ENCODE peak calls at places on chromosomes 13 and 19, in seven cellular contexts. Z is heart right ventricle; Q is MV-4-11; P is stimulated activated CD4-positive, alpha-beta T cell treated with anti-CD3 and anti-CD28 coated beads, Interleukin-1b, Interleukin-23, amount 100 ng/mL, for 4 hours; J is SK-N-DZ; V is dermis microvascular lymphatic vessel endothelial cell; N is nephron progenitor cell. W is an unnamed sample.
A peak's percentile ranks its signal among the peaks of the same experiment; 100 is the strongest.

GRCh38 chr19:19460761-19461265 is 54.5 kb downstream of the TSSK6 start:
- DNase-seq in Z (peak; percentile 73), Q (no peak), P (peak; percentile 41), V (no peak), J (peak; percentile 50), N (peak; percentile 36), W (no peak)

GRCh38 chr13:72530471-72530870 is 197.0 kb downstream of the MZT1 start:
- DNase-seq in Z (no peak), N (no peak), J (no peak), Q (no peak), V (no peak), P (no peak), W (no peak)

GRCh38 chr19:45824531-45825262 is 9.6 kb upstream of the RSPH6A start:
- DNase-seq in Z (no peak), V (no peak), N (no peak), J (no peak), Q (no peak), P (no peak), W (no peak)

GRCh38 chr19:7879102-7879770 is 5.0 kb upstream of the PRR36 start:
- DNase-seq in N (no peak), V (no peak), P (no peak), Q (no peak), J (no peak), Z (no peak), W (no peak)

GRCh38 chr19:33890569-33890968 is 93.9 kb downstream of the KCTD15 start:
- DNase-seq in P (no peak), Q (no peak), V (no peak), N (no peak), J (no peak), Z (no peak), W (no peak)

GRCh38 chr13:77506874-77507273 is 28.6 kb upstream of the SCEL start:
- DNase-seq in J (no peak), P (no peak), Z (no peak), N (no peak), V (no peak), Q (no peak), W (no peak)

GRCh38 chr13:101390461-101390860 is 25.8 kb downstream of the NALCN start:
- DNase-seq in P (no peak), J (no peak), Q (no peak), V (peak; percentile 85), N (no peak), Z (no peak), W (no peak)

GRCh38 chr13:111508164-111508870 is 187.9 kb downstream of the TEX29 start:
- DNase-seq in J (no peak), P (no peak), N (no peak), V (no peak), Q (no peak), Z (no peak), W (no peak)

GRCh38 chr13:24891476-24892108 is 127.6 kb downstream of the RNF17 start:
- DNase-seq in Q (no peak), Z (no peak), J (no peak), V (no peak), N (no peak), P (no peak), W (no peak)

GRCh38 chr13:110001622-110002275 is 215.4 kb upstream of the IRS2 start:
- DNase-seq in Q (no peak), J (no peak), N (no peak), V (no peak), P (no peak), Z (no peak), W (no peak)

GRCh38 chr13:112450118-112450517 is 74.0 kb downstream of the SPACA7 start:
- DNase-seq in N (no peak), V (no peak), J (no peak), Q (no peak), P (no peak), Z (no peak), W (no peak)

GRCh38 chr13:45401306-45401705 is 16.9 kb downstream of the SLC25A30 start:
- DNase-seq in Q (no peak), J (no peak), P (no peak), Z (no peak), N (no peak), V (no peak), W (no peak)

GRCh38 chr19:14337510-14337909 is 43.7 kb upstream of the ADGRE5 start:
- DNase-seq in Q (peak; percentile 39), N (peak; percentile 46), V (no peak), P (no peak), J (no peak), Z (no peak), W (no peak)

GRCh38 chr19:50580240-50580639 is 12.0 kb upstream of the LRRC4B start:
- DNase-seq in V (no peak), Q (no peak), P (no peak), N (no peak), Z (no peak), J (no peak), W (no peak)

GRCh38 chr19:4609878-4610511 is 29.3 kb upstream of the TNFAIP8L1 start:
- DNase-seq in N (peak; percentile 30), Z (peak; percentile 18), J (no peak), V (no peak), P (no peak), Q (peak; percentile 65), W (no peak)

GRCh38 chr19:41886761-41887710 is 4.1 kb downstream of the ARHGEF1 start:
- DNase-seq in V (no peak), P (no peak), J (no peak), N (no peak), Z (no peak), Q (no peak), W (no peak)

GRCh38 chr19:12126707-12127106 is 13.4 kb downstream of the ZNF20 start:
- DNase-seq in J (no peak), Z (no peak), V (no peak), P (no peak), Q (no peak), N (no peak), W (no peak)

GRCh38 chr13:78443839-78444238 is 159.5 kb downstream of the POU4F1 start:
- DNase-seq in V (no peak), Z (no peak), P (no peak), Q (no peak), N (no peak), J (no peak), W (no peak)

GRCh38 chr13:48515732-48516131 is 17.1 kb downstream of the RCBTB2 start:
- DNase-seq in V (no peak), Z (no peak), P (no peak), Q (no peak), N (no peak), J (no peak), W (no peak)

GRCh38 chr19:10748924-10749434 is 31.1 kb downstream of the DNM2 start:
- DNase-seq in V (no peak), J (no peak), Q (no peak), N (no peak), P (no peak), Z (no peak), W (no peak)

GRCh38 chr13:25095862-25096453 is at the start of gene PABPC3:
- DNase-seq in Z (no peak), P (no peak), V (no peak), J (no peak), N (no peak), Q (no peak), W (no peak)

GRCh38 chr13:113448885-113449692 is 4.2 kb downstream of the ADPRHL1 start:
- DNase-seq in V (peak; percentile 56), N (no peak), P (no peak), Q (no peak), Z (peak; percentile 28), J (no peak), W (no peak)

GRCh38 chr13:32905864-32906180 is 110.4 kb upstream of the KL start:
- DNase-seq in P (no peak), Q (no peak), Z (peak; percentile 49), J (no peak), V (no peak), N (no peak), W (no peak)